ENCODE peak calls at places on chromosomes 2 and 18, in six cellular contexts. One of them, this sample, is unnamed.

GRCh38 chr2:144162652-144163051 is 357.3 kb downstream of the ZEB2 start:
- DNase-seq in C1 segment of cervical spinal cord: no peak
- DNase-seq in T-helper 2 cell: peak
- DNase-seq in naive thymus-derived CD8-positive, alpha-beta T cell: peak
- DNase-seq in NCI-H1092 treated with DMSO at 0.1 percent for 48 hours: peak
- DNase-seq in AG04450: no peak
- DNase-seq in this sample: peak

GRCh38 chr2:16014041-16014787 is 73.9 kb downstream of the MYCN start:
- DNase-seq in C1 segment of cervical spinal cord: peak
- DNase-seq in T-helper 2 cell: no peak
- DNase-seq in naive thymus-derived CD8-positive, alpha-beta T cell: no peak
- DNase-seq in NCI-H1092 treated with DMSO at 0.1 percent for 48 hours: peak
- DNase-seq in AG04450: no peak
- DNase-seq in this sample: no peak

GRCh38 chr2:177178797-177179196 is 33.8 kb upstream of the HNRNPA3 start:
- DNase-seq in C1 segment of cervical spinal cord: no peak
- DNase-seq in T-helper 2 cell: no peak
- DNase-seq in naive thymus-derived CD8-positive, alpha-beta T cell: no peak
- DNase-seq in NCI-H1092 treated with DMSO at 0.1 percent for 48 hours: no peak
- DNase-seq in AG04450: no peak
- DNase-seq in this sample: no peak

GRCh38 chr2:156517419-156517818 is 81.2 kb downstream of the GPD2 start:
- DNase-seq in C1 segment of cervical spinal cord: no peak
- DNase-seq in T-helper 2 cell: no peak
- DNase-seq in naive thymus-derived CD8-positive, alpha-beta T cell: no peak
- DNase-seq in NCI-H1092 treated with DMSO at 0.1 percent for 48 hours: no peak
- DNase-seq in AG04450: no peak
- DNase-seq in this sample: no peak

GRCh38 chr2:70978388-70979357 is at the start of gene ANKRD53:
- DNase-seq in C1 segment of cervical spinal cord: no peak
- DNase-seq in T-helper 2 cell: no peak
- DNase-seq in naive thymus-derived CD8-positive, alpha-beta T cell: peak
- DNase-seq in NCI-H1092 treated with DMSO at 0.1 percent for 48 hours: peak
- DNase-seq in AG04450: no peak
- DNase-seq in this sample: peak

GRCh38 chr2:10220516-10221391 is 82.0 kb upstream of the HPCAL1 start:
- DNase-seq in C1 segment of cervical spinal cord: no peak
- DNase-seq in T-helper 2 cell: no peak
- DNase-seq in naive thymus-derived CD8-positive, alpha-beta T cell: no peak
- DNase-seq in NCI-H1092 treated with DMSO at 0.1 percent for 48 hours: no peak
- DNase-seq in AG04450: peak
- DNase-seq in this sample: no peak

GRCh38 chr2:38945372-38945771 is 55.7 kb downstream of the ARHGEF33 start:
- DNase-seq in C1 segment of cervical spinal cord: no peak
- DNase-seq in T-helper 2 cell: no peak
- DNase-seq in naive thymus-derived CD8-positive, alpha-beta T cell: no peak
- DNase-seq in NCI-H1092 treated with DMSO at 0.1 percent for 48 hours: no peak
- DNase-seq in AG04450: no peak
- DNase-seq in this sample: no peak

GRCh38 chr18:371616-371998 is 103.8 kb upstream of the THOC1 start:
- DNase-seq in C1 segment of cervical spinal cord: no peak
- DNase-seq in T-helper 2 cell: no peak
- DNase-seq in naive thymus-derived CD8-positive, alpha-beta T cell: no peak
- DNase-seq in NCI-H1092 treated with DMSO at 0.1 percent for 48 hours: no peak
- DNase-seq in AG04450: no peak
- DNase-seq in this sample: no peak

GRCh38 chr2:199771948-199772692 is 78.9 kb downstream of the FTCDNL1 start:
- DNase-seq in C1 segment of cervical spinal cord: no peak
- DNase-seq in T-helper 2 cell: no peak
- DNase-seq in naive thymus-derived CD8-positive, alpha-beta T cell: no peak
- DNase-seq in NCI-H1092 treated with DMSO at 0.1 percent for 48 hours: no peak
- DNase-seq in AG04450: no peak
- DNase-seq in this sample: no peak

GRCh38 chr2:120398961-120399888 is 53.3 kb downstream of the INHBB start:
- DNase-seq in C1 segment of cervical spinal cord: no peak
- DNase-seq in T-helper 2 cell: no peak
- DNase-seq in naive thymus-derived CD8-positive, alpha-beta T cell: no peak
- DNase-seq in NCI-H1092 treated with DMSO at 0.1 percent for 48 hours: no peak
- DNase-seq in AG04450: no peak
- DNase-seq in this sample: no peak

GRCh38 chr2:232406556-232407310 is at the start of gene ALPG:
- DNase-seq in C1 segment of cervical spinal cord: no peak
- DNase-seq in T-helper 2 cell: no peak
- DNase-seq in naive thymus-derived CD8-positive, alpha-beta T cell: no peak
- DNase-seq in NCI-H1092 treated with DMSO at 0.1 percent for 48 hours: no peak
- DNase-seq in AG04450: no peak
- DNase-seq in this sample: no peak

GRCh38 chr18:67145586-67146292 is 370.8 kb downstream of the DSEL start:
- DNase-seq in C1 segment of cervical spinal cord: no peak
- DNase-seq in T-helper 2 cell: no peak
- DNase-seq in naive thymus-derived CD8-positive, alpha-beta T cell: no peak
- DNase-seq in NCI-H1092 treated with DMSO at 0.1 percent for 48 hours: no peak
- DNase-seq in AG04450: no peak
- DNase-seq in this sample: no peak

GRCh38 chr2:129744649-129745048 is 234.8 kb upstream of the RAB6C start:
- DNase-seq in C1 segment of cervical spinal cord: no peak
- DNase-seq in T-helper 2 cell: no peak
- DNase-seq in naive thymus-derived CD8-positive, alpha-beta T cell: no peak
- DNase-seq in NCI-H1092 treated with DMSO at 0.1 percent for 48 hours: no peak
- DNase-seq in AG04450: no peak
- DNase-seq in this sample: no peak

GRCh38 chr2:36770542-36771287 is 74.2 kb downstream of the VIT start:
- DNase-seq in C1 segment of cervical spinal cord: no peak
- DNase-seq in T-helper 2 cell: peak
- DNase-seq in naive thymus-derived CD8-positive, alpha-beta T cell: peak
- DNase-seq in NCI-H1092 treated with DMSO at 0.1 percent for 48 hours: peak
- DNase-seq in AG04450: no peak
- DNase-seq in this sample: no peak

GRCh38 chr2:160221391-160222276 is 21.6 kb upstream of the ITGB6 start:
- DNase-seq in C1 segment of cervical spinal cord: no peak
- DNase-seq in T-helper 2 cell: no peak
- DNase-seq in naive thymus-derived CD8-positive, alpha-beta T cell: no peak
- DNase-seq in NCI-H1092 treated with DMSO at 0.1 percent for 48 hours: no peak
- DNase-seq in AG04450: no peak
- DNase-seq in this sample: no peak

GRCh38 chr2:235754381-235755207 is 260.8 kb downstream of the AGAP1 start:
- DNase-seq in C1 segment of cervical spinal cord: no peak
- DNase-seq in T-helper 2 cell: no peak
- DNase-seq in naive thymus-derived CD8-positive, alpha-beta T cell: no peak
- DNase-seq in NCI-H1092 treated with DMSO at 0.1 percent for 48 hours: no peak
- DNase-seq in AG04450: no peak
- DNase-seq in this sample: no peak

GRCh38 chr18:12841070-12841469 is 43.0 kb downstream of the PTPN2 start:
- DNase-seq in C1 segment of cervical spinal cord: no peak
- DNase-seq in T-helper 2 cell: no peak
- DNase-seq in naive thymus-derived CD8-positive, alpha-beta T cell: no peak
- DNase-seq in NCI-H1092 treated with DMSO at 0.1 percent for 48 hours: no peak
- DNase-seq in AG04450: no peak
- DNase-seq in this sample: no peak

GRCh38 chr18:59075923-59076322 is 63.8 kb upstream of the SEC11C start:
- DNase-seq in C1 segment of cervical spinal cord: no peak
- DNase-seq in T-helper 2 cell: no peak
- DNase-seq in naive thymus-derived CD8-positive, alpha-beta T cell: no peak
- DNase-seq in NCI-H1092 treated with DMSO at 0.1 percent for 48 hours: no peak
- DNase-seq in AG04450: no peak
- DNase-seq in this sample: no peak

GRCh38 chr2:123993728-123994323 is 31.3 kb upstream of the CNTNAP5 start:
- DNase-seq in C1 segment of cervical spinal cord: peak
- DNase-seq in T-helper 2 cell: no peak
- DNase-seq in naive thymus-derived CD8-positive, alpha-beta T cell: peak
- DNase-seq in NCI-H1092 treated with DMSO at 0.1 percent for 48 hours: peak
- DNase-seq in AG04450: no peak
- DNase-seq in this sample: no peak

GRCh38 chr18:35277633-35278032 is 12.4 kb downstream of the ZSCAN30 start:
- DNase-seq in C1 segment of cervical spinal cord: no peak
- DNase-seq in T-helper 2 cell: no peak
- DNase-seq in naive thymus-derived CD8-positive, alpha-beta T cell: no peak
- DNase-seq in NCI-H1092 treated with DMSO at 0.1 percent for 48 hours: no peak
- DNase-seq in AG04450: no peak
- DNase-seq in this sample: no peak

GRCh38 chr18:7941533-7941932 is 374.4 kb downstream of the PTPRM start:
- DNase-seq in C1 segment of cervical spinal cord: no peak
- DNase-seq in T-helper 2 cell: no peak
- DNase-seq in naive thymus-derived CD8-positive, alpha-beta T cell: no peak
- DNase-seq in NCI-H1092 treated with DMSO at 0.1 percent for 48 hours: peak
- DNase-seq in AG04450: no peak
- DNase-seq in this sample: no peak

GRCh38 chr2:220147186-220147585 is 519.8 kb downstream of the SLC4A3 start:
- DNase-seq in C1 segment of cervical spinal cord: no peak
- DNase-seq in T-helper 2 cell: no peak
- DNase-seq in naive thymus-derived CD8-positive, alpha-beta T cell: no peak
- DNase-seq in NCI-H1092 treated with DMSO at 0.1 percent for 48 hours: no peak
- DNase-seq in AG04450: no peak
- DNase-seq in this sample: no peak

GRCh38 chr2:168432565-168433186 is 23.4 kb upstream of the CERS6 start:
- DNase-seq in C1 segment of cervical spinal cord: no peak
- DNase-seq in T-helper 2 cell: no peak
- DNase-seq in naive thymus-derived CD8-positive, alpha-beta T cell: peak
- DNase-seq in NCI-H1092 treated with DMSO at 0.1 percent for 48 hours: no peak
- DNase-seq in AG04450: no peak
- DNase-seq in this sample: no peak

GRCh38 chr18:9743200-9744016 is 35.3 kb downstream of the RAB31 start:
- DNase-seq in C1 segment of cervical spinal cord: no peak
- DNase-seq in T-helper 2 cell: no peak
- DNase-seq in naive thymus-derived CD8-positive, alpha-beta T cell: no peak
- DNase-seq in NCI-H1092 treated with DMSO at 0.1 percent for 48 hours: no peak
- DNase-seq in AG04450: peak
- DNase-seq in this sample: no peak

GRCh38 chr2:60553992-60554648 is 666 bp upstream of the BCL11A start:
- DNase-seq in C1 segment of cervical spinal cord: no peak
- DNase-seq in T-helper 2 cell: no peak
- DNase-seq in naive thymus-derived CD8-positive, alpha-beta T cell: no peak
- DNase-seq in NCI-H1092 treated with DMSO at 0.1 percent for 48 hours: peak
- DNase-seq in AG04450: no peak
- DNase-seq in this sample: peak

GRCh38 chr2:109292377-109292776 is 163.4 kb downstream of the SH3RF3 start:
- DNase-seq in C1 segment of cervical spinal cord: no peak
- DNase-seq in T-helper 2 cell: no peak
- DNase-seq in naive thymus-derived CD8-positive, alpha-beta T cell: no peak
- DNase-seq in NCI-H1092 treated with DMSO at 0.1 percent for 48 hours: no peak
- DNase-seq in AG04450: no peak
- DNase-seq in this sample: no peak

GRCh38 chr2:127035212-127035611 is 71.7 kb downstream of the BIN1 start:
- DNase-seq in C1 segment of cervical spinal cord: no peak
- DNase-seq in T-helper 2 cell: no peak
- DNase-seq in naive thymus-derived CD8-positive, alpha-beta T cell: no peak
- DNase-seq in NCI-H1092 treated with DMSO at 0.1 percent for 48 hours: no peak
- DNase-seq in AG04450: no peak
- DNase-seq in this sample: no peak

GRCh38 chr2:144320491-144320890 is 199.4 kb downstream of the ZEB2 start:
- DNase-seq in C1 segment of cervical spinal cord: no peak
- DNase-seq in T-helper 2 cell: peak
- DNase-seq in naive thymus-derived CD8-positive, alpha-beta T cell: peak
- DNase-seq in NCI-H1092 treated with DMSO at 0.1 percent for 48 hours: no peak
- DNase-seq in AG04450: no peak
- DNase-seq in this sample: no peak

GRCh38 chr2:133780099-133780996 is 212.1 kb upstream of the NCKAP5 start:
- DNase-seq in C1 segment of cervical spinal cord: peak
- DNase-seq in T-helper 2 cell: no peak
- DNase-seq in naive thymus-derived CD8-positive, alpha-beta T cell: no peak
- DNase-seq in NCI-H1092 treated with DMSO at 0.1 percent for 48 hours: peak
- DNase-seq in AG04450: peak
- DNase-seq in this sample: no peak

GRCh38 chr2:58950795-58951462 is 709.8 kb upstream of the FANCL start:
- DNase-seq in C1 segment of cervical spinal cord: no peak
- DNase-seq in T-helper 2 cell: no peak
- DNase-seq in naive thymus-derived CD8-positive, alpha-beta T cell: no peak
- DNase-seq in NCI-H1092 treated with DMSO at 0.1 percent for 48 hours: no peak
- DNase-seq in AG04450: no peak
- DNase-seq in this sample: no peak

GRCh38 chr2:11344342-11344955 is at the start of gene ROCK2:
- DNase-seq in C1 segment of cervical spinal cord: peak
- DNase-seq in T-helper 2 cell: peak
- DNase-seq in naive thymus-derived CD8-positive, alpha-beta T cell: peak
- DNase-seq in NCI-H1092 treated with DMSO at 0.1 percent for 48 hours: peak
- DNase-seq in AG04450: peak
- DNase-seq in this sample: peak